ENCODE peak calls at places on chromosomes 3 and 15, in four cellular contexts. A, N, O and K are unnamed samples.

GRCh38 chr15:81312790-81313543 is 11.0 kb downstream of the STARD5 start:
- DNase-seq in N (peak; percentile 92), O (no peak), A (no peak), K (no peak)

GRCh38 chr3:48655586-48655985 is 7.1 kb downstream of the CELSR3 start:
- DNase-seq in A (no peak), N (no peak), O (no peak), K (no peak)

GRCh38 chr3:30473374-30474051 is 132.9 kb upstream of the TGFBR2 start:
- DNase-seq in N (no peak), O (no peak), A (no peak), K (no peak)

GRCh38 chr15:65338366-65338765 is 33.9 kb downstream of the RNU5B-1 start:
- DNase-seq in O (no peak), N (no peak), A (no peak), K (no peak)

GRCh38 chr3:106025151-106025722 is 156.4 kb upstream of the CBLB start:
- DNase-seq in O (no peak), N (no peak), A (no peak), K (no peak)

GRCh38 chr3:126655887-126656286 is 963 bp upstream of the TXNRD3 start:
- DNase-seq in O (no peak), N (no peak), A (no peak), K (no peak)

GRCh38 chr15:75659928-75660645 is 12.4 kb downstream of the SNX33 start:
- DNase-seq in N (no peak), A (no peak), O (no peak), K (no peak)

GRCh38 chr3:11607816-11608215 is 35.9 kb downstream of the VGLL4 start:
- DNase-seq in A (peak; percentile 30), N (no peak), O (no peak), K (peak; percentile 61)

GRCh38 chr3:141477224-141477623 is 9.6 kb upstream of the RASA2 start:
- DNase-seq in N (peak; percentile 65), O (no peak), A (peak; percentile 20), K (peak; percentile 66)

GRCh38 chr15:44435893-44436667 is 8.7 kb downstream of the CTDSPL2 start:
- DNase-seq in A (no peak), N (no peak), O (no peak), K (no peak)

GRCh38 chr15:55586808-55587207 is 1.3 kb downstream of the PYGO1 start:
- DNase-seq in N (no peak), A (no peak), O (no peak), K (no peak)

GRCh38 chr3:189985938-189986337 is 134.8 kb downstream of the P3H2 start:
- DNase-seq in O (no peak), A (no peak), N (no peak), K (no peak)

GRCh38 chr15:66894986-66895780 is 170.2 kb upstream of the SMAD3 start:
- DNase-seq in N (no peak), O (peak; percentile 30), A (no peak), K (no peak)

GRCh38 chr15:74044267-74045110 is 37.9 kb downstream of the GOLGA6A start:
- DNase-seq in O (no peak), A (no peak), N (no peak), K (no peak)

GRCh38 chr15:93037341-93038063 is 51.5 kb downstream of the RGMA start:
- DNase-seq in N (no peak), A (no peak), O (no peak), K (peak; percentile 34)

GRCh38 chr15:76169792-76170425 is 110.1 kb downstream of the TMEM266 start:
- DNase-seq in A (no peak), N (no peak), O (no peak), K (no peak)

GRCh38 chr15:62344806-62345539 is 179.9 kb upstream of the C2CD4B start:
- DNase-seq in A (peak; percentile 77), N (peak; percentile 88), O (peak; percentile 75), K (peak; percentile 62)

GRCh38 chr15:66650433-66650832 is 51.6 kb upstream of the SMAD6 start:
- DNase-seq in N (no peak), A (peak; percentile 16), O (no peak), K (peak; percentile 62)

GRCh38 chr15:98160236-98160635 is 199.7 kb downstream of the ARRDC4 start:
- DNase-seq in A (no peak), N (no peak), O (no peak), K (no peak)

GRCh38 chr3:18618723-18619122 is 193.6 kb upstream of the SATB1 start:
- DNase-seq in N (no peak), A (no peak), O (no peak), K (no peak)
- TF ChIP-seq PHF8 in N (no peak), A (no peak), O (no peak), K (no peak)

GRCh38 chr3:187291001-187291511 is 481 bp downstream of the MASP1 start:
- DNase-seq in A (no peak), O (peak; percentile 60), N (no peak), K (no peak)
- TF ChIP-seq PHF8 in A (no peak), O (no peak), N (no peak), K (no peak)

GRCh38 chr3:72818092-72818721 is 30.0 kb downstream of the SHQ1 start:
- DNase-seq in O (no peak), N (peak; percentile 21), A (no peak), K (no peak)
- TF ChIP-seq PHF8 in O (no peak), N (no peak), A (no peak), K (no peak)

GRCh38 chr3:33875680-33876079 is 77.2 kb downstream of the PDCD6IP start:
- DNase-seq in O (no peak), N (no peak), A (no peak), K (no peak)

GRCh38 chr3:33881181-33882064 is 83.0 kb downstream of the PDCD6IP start:
- DNase-seq in O (no peak), N (no peak), A (no peak), K (no peak)

GRCh38 chr3:33874815-33875214 is 76.4 kb downstream of the PDCD6IP start:
- DNase-seq in N (no peak), A (no peak), O (no peak), K (no peak)

GRCh38 chr3:33879540-33879939 is 81.1 kb downstream of the PDCD6IP start:
- DNase-seq in N (no peak), A (no peak), O (no peak), K (no peak)

DNA sequence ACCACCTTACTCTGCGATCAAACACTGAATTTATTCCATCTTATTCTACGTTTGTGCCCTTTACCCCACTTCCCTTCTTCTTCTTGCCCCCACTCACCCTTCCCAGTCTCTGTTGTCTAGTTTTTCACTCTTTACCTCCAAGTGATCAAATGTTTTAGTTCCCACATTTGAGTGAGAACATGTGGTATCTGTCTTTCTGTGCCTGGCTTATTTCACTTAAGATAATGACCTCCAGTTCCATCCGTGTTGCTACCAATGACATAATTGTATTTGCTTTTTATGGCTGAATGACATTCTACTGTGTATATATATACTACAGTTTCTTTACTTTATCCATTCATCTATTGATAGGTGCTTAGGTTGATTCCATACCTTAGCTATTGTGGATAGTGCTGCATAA is 78.8 kb downstream of the PDCD6IP start:
- DNase-seq in N (no peak), O (no peak), A (no peak), K (no peak)
- TF ChIP-seq PHF8 in N (no peak), O (no peak), A (no peak), K (no peak)

DNA sequence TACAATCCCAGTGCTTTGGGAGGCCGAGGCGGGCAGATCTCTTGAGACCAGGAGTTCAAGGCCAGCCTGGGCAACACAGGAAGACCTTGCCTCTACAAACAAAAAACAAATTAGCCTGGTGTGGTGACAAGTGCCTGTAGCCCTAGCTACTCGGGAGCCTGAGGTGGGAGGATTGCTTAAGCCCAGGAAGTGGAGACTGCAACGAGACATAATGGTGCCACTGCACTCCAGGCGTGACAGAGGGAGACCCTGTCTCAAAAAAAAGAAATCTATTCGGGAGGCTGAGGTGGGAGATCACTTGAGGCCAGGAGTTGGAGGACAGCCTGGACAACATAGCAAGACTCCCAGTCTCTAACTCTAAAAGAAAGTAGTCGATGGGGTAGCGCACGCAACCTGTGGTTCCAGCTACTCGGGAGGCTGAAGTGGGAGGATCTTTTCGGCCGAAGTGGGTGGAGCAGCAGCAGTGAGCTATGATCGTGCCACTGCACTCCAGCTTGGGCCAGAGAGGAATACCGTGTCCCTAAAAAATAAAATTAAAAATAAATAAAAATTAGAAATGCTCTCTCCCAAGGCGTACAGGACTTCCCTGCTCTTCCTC is 775 bp downstream of the C3orf33 start:
- DNase-seq in O (no peak), N (peak; percentile 20), A (peak; percentile 75), K (peak; percentile 74)
- TF ChIP-seq PHF8 in O (no peak), N (no peak), A (no peak), K (no peak)

DNA sequence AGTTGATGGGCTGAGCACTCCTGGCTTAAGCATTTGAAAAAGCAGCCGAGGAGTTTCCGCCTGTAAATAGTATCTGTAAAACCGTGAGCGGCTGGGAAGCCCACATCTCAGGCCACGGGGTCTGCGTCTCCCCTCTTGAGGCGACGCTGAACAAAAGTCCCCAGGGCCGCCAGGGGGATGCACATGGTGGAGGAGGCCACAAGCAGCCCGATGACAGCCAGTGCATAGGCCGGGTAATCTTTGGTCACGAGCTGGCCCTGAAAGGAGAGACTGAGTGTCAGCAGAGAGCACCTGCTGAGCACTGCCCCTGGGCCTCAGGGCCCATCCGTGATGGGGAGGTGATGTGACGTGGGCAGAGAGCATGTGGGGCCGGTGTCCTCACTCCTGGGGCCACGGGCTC is 37.5 kb downstream of the SLC6A20 start:
- DNase-seq in O (no peak), A (no peak), N (no peak), K (no peak)
- TF ChIP-seq PHF8 in O (no peak), A (no peak), N (no peak), K (no peak)

GRCh38 chr15:39556461-39556860 is 24.4 kb upstream of the THBS1 start:
- DNase-seq in A (no peak), N (no peak), O (no peak), K (no peak)
- TF ChIP-seq PHF8 in A (no peak), N (no peak), O (no peak), K (no peak)